ENCODE peak calls at places on chromosomes 2 and 18, in nine cellular contexts. F is fibroblast of lung; B is RWPE1; J is AG08395; O is stimulated activated CD4-positive, alpha-beta T cell treated with anti-CD3 and anti-CD28 coated beads, Interleukin-4, amount 100 ng/mL, for 1 hour; R is EL; Z is activated effector memory CD4-positive, alpha-beta T cell treated with Interleukin-2 at 50 U/mL for 16 hours; D is T1000; I is D341Med. P is an unnamed sample.

GRCh38 chr2:46174559-46175170 is 122.5 kb upstream of the EPAS1 start:
- DNase-seq in F (no peak), B (no peak), J (no peak), O (no peak), R (no peak), Z (no peak), D (no peak), I (no peak), P (no peak)

GRCh38 chr2:805664-806063 is 128.5 kb upstream of the TMEM18 start:
- DNase-seq in F (no peak), B (no peak), J (no peak), O (no peak), R (no peak), Z (no peak), D (no peak), I (no peak), P (no peak)

GRCh38 chr2:200860092-200860795 is 4.2 kb downstream of the CLK1 start:
- DNase-seq in F (peak), B (no peak), J (peak), O (no peak), R (no peak), Z (no peak), D (no peak), I (no peak), P (no peak)

GRCh38 chr2:84886791-84887190 is 5.9 kb upstream of the TRABD2A start:
- DNase-seq in F (no peak), B (no peak), J (no peak), O (no peak), R (no peak), Z (no peak), D (no peak), I (no peak), P (no peak)

GRCh38 chr2:118989481-118989880 is 47.5 kb downstream of the MARCO start:
- DNase-seq in F (no peak), B (no peak), J (no peak), O (no peak), R (no peak), Z (no peak), D (no peak), I (no peak), P (no peak)

GRCh38 chr2:239455436-239456203 is 54.8 kb upstream of the HDAC4 start:
- DNase-seq in F (no peak), B (no peak), J (no peak), O (no peak), R (no peak), Z (no peak), D (no peak), I (no peak), P (no peak)

GRCh38 chr18:8982416-8983183 is 119.9 kb upstream of the NDUFV2 start:
- DNase-seq in F (peak), B (peak), J (peak), O (no peak), R (peak), Z (no peak), D (no peak), I (peak), P (peak)

GRCh38 chr2:10417551-10418335 is 30.4 kb downstream of the ODC1 start:
- DNase-seq in F (no peak), B (no peak), J (no peak), O (no peak), R (no peak), Z (no peak), D (no peak), I (no peak), P (no peak)

P was measured in myocyte.